ENCODE peak calls at places on chromosomes 5 and 9, in six cellular contexts. U is nephron progenitor cell, K is right atrium auricular region, Y is heart right ventricle, L is brain microvascular endothelial cell, T is uterus. G is an unnamed sample.

GRCh38 chr9:116152390-116152789 is 1.2 kb upstream of the PAPPA start:
- DNase-seq in T (no peak), K (no peak), Y (no peak), U (no peak), L (no peak), G (no peak)

GRCh38 chr5:124935060-124935459 is 188.6 kb upstream of the ZNF608 start:
- DNase-seq in Y (no peak), L (no peak), T (no peak), K (no peak), U (no peak), G (no peak)

GRCh38 chr9:108766786-108767185 is 89.0 kb downstream of the ACTL7B start:
- DNase-seq in T (no peak), K (no peak), L (no peak), Y (no peak), U (no peak), G (no peak)

GRCh38 chr5:135085133-135085935 is 51.3 kb upstream of the PITX1 start:
- DNase-seq in T (no peak), K (no peak), U (no peak), L (no peak), Y (no peak), G (no peak)

GRCh38 chr5:125367702-125368101 is 621.3 kb upstream of the ZNF608 start:
- DNase-seq in L (no peak), Y (no peak), T (no peak), K (no peak), U (no peak), G (no peak)

GRCh38 chr5:118882666-118883065 is 105.7 kb downstream of the DTWD2 start:
- DNase-seq in U (no peak), L (no peak), K (no peak), T (no peak), Y (no peak), G (no peak)

GRCh38 chr5:90289837-90290236 is 119.7 kb downstream of the CETN3 start:
- DNase-seq in L (no peak), T (no peak), Y (no peak), K (no peak), U (no peak), G (no peak)

GRCh38 chr9:79452265-79452664 is 119.5 kb upstream of the TLE4 start:
- DNase-seq in Y (no peak), L (no peak), U (no peak), T (no peak), K (no peak), G (no peak)

GRCh38 chr9:109411818-109412352 is 86.2 kb downstream of the PTPN3 start:
- DNase-seq in L (peak), Y (no peak), K (no peak), T (no peak), U (no peak), G (no peak)

GRCh38 chr5:6766558-6767191 is 53.4 kb downstream of the TENT4A start:
- DNase-seq in K (peak), L (peak), T (peak), U (no peak), Y (peak), G (peak)

GRCh38 chr5:67935908-67936573 is 279.5 kb upstream of the PIK3R1 start:
- DNase-seq in L (no peak), Y (no peak), U (no peak), K (no peak), T (no peak), G (no peak)

GRCh38 chr5:33690736-33691135 is 201.1 kb downstream of the ADAMTS12 start:
- DNase-seq in Y (no peak), K (no peak), U (no peak), L (peak), T (no peak), G (no peak)

GRCh38 chr5:170404398-170404797 is 15.2 kb upstream of the KCNMB1 start:
- DNase-seq in U (no peak), K (no peak), Y (no peak), L (no peak), T (no peak), G (no peak)

GRCh38 chr5:173051746-173052145 is 4.4 kb upstream of the CREBRF start:
- DNase-seq in L (no peak), Y (no peak), T (no peak), U (no peak), K (no peak), G (no peak)

GRCh38 chr9:88741335-88741734 is 206.4 kb downstream of the NXNL2 start:
- DNase-seq in T (no peak), Y (no peak), L (no peak), K (no peak), U (no peak), G (no peak)

GRCh38 chr5:119322312-119322947 is 33.4 kb upstream of the TNFAIP8 start:
- DNase-seq in T (no peak), L (no peak), K (no peak), Y (no peak), U (no peak), G (no peak)

GRCh38 chr5:178551059-178551458 is 39.1 kb downstream of the COL23A1 start:
- DNase-seq in U (no peak), K (no peak), T (no peak), Y (no peak), L (no peak), G (no peak)

GRCh38 chr5:173472164-173472563 is 143.9 kb upstream of the STC2 start:
- DNase-seq in L (peak), T (peak), U (no peak), Y (no peak), K (peak), G (peak)

GRCh38 chr5:1363160-1363559 is 18.3 kb upstream of the CLPTM1L start:
- DNase-seq in T (no peak), L (no peak), Y (no peak), U (no peak), K (no peak), G (no peak)

GRCh38 chr9:97529363-97530076 is 28.1 kb downstream of the TMOD1 start:
- DNase-seq in U (no peak), Y (no peak), K (no peak), L (peak), T (peak), G (no peak)

GRCh38 chr5:145941677-145942130 is 5.3 kb downstream of the SH3RF2 start:
- DNase-seq in Y (no peak), L (no peak), T (no peak), U (no peak), K (no peak), G (no peak)

GRCh38 chr5:38134750-38135330 is 123.5 kb upstream of the EGFLAM start:
- DNase-seq in L (no peak), T (no peak), Y (no peak), K (no peak), U (peak), G (no peak)

GRCh38 chr5:28344803-28345433 is 1306.5 kb upstream of the CDH9 start:
- DNase-seq in Y (no peak), U (peak), K (no peak), L (peak), T (no peak), G (peak)
- TF ChIP-seq CTCF in Y (no peak), U (peak), K (no peak), L (peak), T (no peak), G (peak)

DNA sequence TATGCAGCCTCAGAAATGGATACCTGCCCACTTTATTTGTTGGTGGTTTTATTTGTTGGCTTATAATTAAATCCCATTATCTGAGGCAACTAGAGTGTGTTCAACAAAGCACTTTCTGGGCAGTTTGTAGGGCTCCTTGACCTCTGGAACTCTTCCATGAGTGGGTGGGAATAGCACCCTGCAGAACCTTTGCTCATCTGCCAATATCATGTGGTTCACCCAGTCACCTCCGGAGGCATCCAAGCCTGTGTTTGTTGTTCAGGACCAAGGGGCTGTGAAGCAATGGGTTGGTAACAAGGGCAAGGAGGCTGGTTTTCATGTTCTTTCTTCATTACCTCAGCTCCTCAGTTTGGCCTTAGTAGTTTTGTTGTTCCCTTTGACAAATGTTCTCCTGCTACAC is 314.0 kb downstream of the NDUFS4 start:
- DNase-seq in K (no peak), Y (no peak), T (no peak), U (no peak), L (no peak), G (peak)
- TF ChIP-seq CTCF in K (no peak), Y (no peak), T (no peak), U (no peak), L (peak), G (no peak)

DNA sequence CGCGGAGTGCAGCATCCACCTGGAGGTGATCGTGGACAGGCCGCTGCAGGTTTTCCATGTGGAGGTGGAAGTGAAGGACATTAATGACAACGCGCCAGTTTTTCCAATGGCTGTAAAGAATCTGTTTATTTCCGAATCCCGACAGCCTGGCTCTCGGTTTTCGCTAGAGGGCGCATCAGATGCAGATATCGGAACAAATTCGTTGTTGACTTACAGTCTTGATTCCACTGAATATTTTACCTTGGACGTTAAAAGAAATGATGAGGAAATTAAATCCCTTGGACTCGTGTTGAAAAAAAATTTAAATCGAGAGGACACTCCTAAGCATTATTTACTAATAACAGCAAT is 611 bp downstream of the PCDHA3 start:
- DNase-seq in T (no peak), K (no peak), Y (no peak), L (no peak), U (no peak), G (no peak)
- TF ChIP-seq CTCF in T (peak), K (no peak), Y (no peak), L (peak), U (no peak), G (no peak)

GRCh38 chr9:37333288-37333687 is 89.2 kb upstream of the GRHPR start:
- DNase-seq in Y (no peak), T (no peak), L (no peak), K (no peak), U (no peak), G (no peak)
- TF ChIP-seq CTCF in Y (no peak), T (no peak), L (no peak), K (no peak), U (no peak), G (no peak)

DNA sequence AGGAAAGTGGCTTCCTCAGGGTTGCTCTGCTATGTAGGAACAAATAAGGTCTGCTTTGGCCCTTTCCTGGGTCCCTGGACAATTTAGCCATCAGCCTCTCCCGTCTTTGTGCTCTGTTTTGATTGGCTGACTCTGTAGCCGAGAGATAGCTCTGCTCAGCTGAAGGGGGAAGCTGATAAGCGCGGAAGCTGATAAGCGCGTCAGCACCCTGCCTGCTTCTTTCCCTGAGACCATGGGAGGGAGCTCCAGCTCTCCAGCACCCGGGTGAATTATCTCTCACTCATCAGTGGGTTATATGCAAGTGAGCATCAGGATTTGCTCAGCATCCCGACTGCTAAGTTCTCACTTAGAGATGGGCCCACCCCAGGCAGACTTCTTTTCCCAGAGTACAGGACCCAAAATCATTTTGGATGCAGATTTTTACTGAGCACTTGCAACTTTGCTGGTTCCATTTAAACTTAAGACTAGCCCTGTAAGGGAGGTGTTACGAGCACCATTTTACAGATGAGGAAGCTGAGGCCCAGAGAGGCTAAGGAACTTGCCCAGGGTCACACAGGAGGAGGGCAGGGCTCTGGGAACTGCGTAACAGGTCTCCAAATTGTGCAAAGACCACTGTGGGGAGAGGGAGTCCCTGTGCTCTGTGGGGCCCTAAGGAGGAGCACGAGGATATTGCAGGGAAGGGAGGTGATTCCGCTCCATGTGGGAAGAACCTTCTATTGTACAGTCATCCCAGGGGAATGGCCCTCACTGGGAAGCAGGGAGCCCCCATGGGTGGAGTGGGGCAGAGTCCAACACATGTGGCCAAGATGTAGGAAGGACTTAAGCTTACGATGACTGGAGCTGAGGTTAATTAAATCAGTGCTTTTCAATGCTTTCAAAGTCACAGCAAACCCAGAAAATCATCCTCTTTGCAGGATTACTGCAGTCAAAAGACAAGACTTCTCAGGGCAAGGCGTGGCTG is 83.7 kb upstream of the ORM1 start:
- DNase-seq in T (no peak), K (no peak), L (peak), Y (no peak), U (no peak), G (no peak)
- TF ChIP-seq CTCF in T (no peak), K (peak), L (peak), Y (no peak), U (no peak), G (no peak)

GRCh38 chr5:96654209-96654608 is 8.0 kb upstream of the CAST start:
- DNase-seq in U (no peak), Y (no peak), K (no peak), L (no peak), T (no peak), G (no peak)

GRCh38 chr5:96651047-96651446 is 11.1 kb upstream of the CAST start:
- DNase-seq in T (no peak), Y (no peak), U (no peak), L (no peak), K (no peak), G (no peak)

GRCh38 chr5:96652769-96653455 is 9.3 kb upstream of the CAST start:
- DNase-seq in L (no peak), T (no peak), U (no peak), K (no peak), Y (no peak), G (peak)

GRCh38 chr5:96649938-96650540 is 12.1 kb upstream of the CAST start:
- DNase-seq in U (no peak), L (no peak), T (no peak), K (no peak), Y (no peak), G (no peak)

DNA sequence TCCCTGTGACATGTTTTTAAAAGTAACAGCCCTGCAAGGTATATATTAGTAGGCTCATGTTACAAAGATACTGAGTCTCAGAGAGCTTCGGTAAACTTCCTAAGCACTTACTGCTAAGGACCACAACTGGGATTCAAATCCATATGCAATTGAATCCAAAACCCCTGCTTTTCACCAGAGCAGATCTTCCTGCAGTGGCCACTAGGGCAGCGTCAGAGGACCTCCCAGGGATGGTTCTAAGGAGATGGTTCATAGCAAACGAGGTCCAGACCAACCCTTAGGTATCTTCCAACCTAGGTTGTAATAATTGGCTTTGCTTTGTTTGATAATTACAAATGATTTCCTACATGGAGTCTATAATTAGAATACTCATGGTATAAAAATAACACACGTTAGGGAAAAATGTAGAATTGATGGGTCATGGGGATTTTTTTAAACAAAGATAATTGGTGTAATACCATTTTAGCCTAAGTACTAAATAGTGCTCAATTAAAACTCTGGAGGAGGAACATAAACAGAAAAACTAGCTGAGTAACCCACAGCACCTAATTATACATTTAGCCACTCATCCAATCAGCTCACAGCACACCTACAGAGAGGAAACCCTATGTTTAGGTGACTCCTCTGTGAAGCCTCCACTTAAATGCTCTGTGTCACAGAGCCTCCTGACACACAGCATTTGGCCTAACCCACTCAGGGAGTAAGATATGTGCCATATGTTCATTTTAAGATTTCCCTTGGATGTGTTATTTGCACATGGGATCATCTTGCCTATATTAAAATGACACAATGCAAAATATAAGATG is 10.0 kb upstream of the CAST start:
- DNase-seq in U (no peak), Y (no peak), T (no peak), L (no peak), K (no peak), G (peak)
- TF ChIP-seq CTCF in U (peak), Y (no peak), T (peak), L (peak), K (no peak), G (peak)

GRCh38 chr5:109350537-109351270 is 59.1 kb downstream of the PJA2 start:
- DNase-seq in T (no peak), L (no peak), Y (no peak), K (no peak), U (no peak), G (no peak)
- TF ChIP-seq CTCF in T (no peak), L (no peak), Y (no peak), K (no peak), U (no peak), G (no peak)

G was measured in Calu3.